ENCODE peak calls at places on chromosome 19, in eight cellular contexts. One of them, this sample, is unnamed.
A peak's percentile ranks its signal among the peaks of the same experiment; 100 is the strongest.

GRCh38 chr19:50646074-50646807 is 3.0 kb upstream of the C19orf81 start:
- DNase-seq in GM12865: no peak
- DNase-seq in neural progenitor cell: no peak
- DNase-seq in AG09309: peak; percentile 16
- DNase-seq in fibroblast of pulmonary artery: peak; percentile 84
- DNase-seq in WERI-Rb-1: no peak
- DNase-seq in mucosa of descending colon: no peak
- DNase-seq in Peyer's patch: no peak
- DNase-seq in this sample: no peak

GRCh38 chr19:51708811-51709210 is 15.0 kb downstream of the HAS1 start:
- DNase-seq in neural progenitor cell: no peak
- DNase-seq in GM12865: no peak
- DNase-seq in AG09309: no peak
- DNase-seq in fibroblast of pulmonary artery: no peak
- DNase-seq in mucosa of descending colon: no peak
- DNase-seq in Peyer's patch: no peak
- DNase-seq in WERI-Rb-1: no peak
- DNase-seq in this sample: no peak

GRCh38 chr19:47444388-47444821 is 25.1 kb upstream of the MEIS3 start:
- DNase-seq in GM12865: no peak
- DNase-seq in Peyer's patch: no peak
- DNase-seq in AG09309: no peak
- DNase-seq in fibroblast of pulmonary artery: no peak
- DNase-seq in WERI-Rb-1: no peak
- DNase-seq in neural progenitor cell: peak; percentile 80
- DNase-seq in mucosa of descending colon: no peak
- DNase-seq in this sample: no peak

GRCh38 chr19:38172001-38172400 is 52.0 kb downstream of the DPF1 start:
- DNase-seq in WERI-Rb-1: no peak
- DNase-seq in AG09309: no peak
- DNase-seq in neural progenitor cell: no peak
- DNase-seq in Peyer's patch: no peak
- DNase-seq in GM12865: no peak
- DNase-seq in fibroblast of pulmonary artery: no peak
- DNase-seq in mucosa of descending colon: no peak
- DNase-seq in this sample: no peak

GRCh38 chr19:32258167-32258566 is 87.2 kb upstream of the ZNF507 start:
- DNase-seq in GM12865: no peak
- DNase-seq in WERI-Rb-1: no peak
- DNase-seq in fibroblast of pulmonary artery: no peak
- DNase-seq in neural progenitor cell: no peak
- DNase-seq in mucosa of descending colon: no peak
- DNase-seq in AG09309: no peak
- DNase-seq in Peyer's patch: no peak
- DNase-seq in this sample: no peak

GRCh38 chr19:4582112-4582553 is 22.6 kb upstream of the SEMA6B start:
- DNase-seq in WERI-Rb-1: no peak
- DNase-seq in mucosa of descending colon: no peak
- DNase-seq in GM12865: no peak
- DNase-seq in fibroblast of pulmonary artery: no peak
- DNase-seq in Peyer's patch: no peak
- DNase-seq in AG09309: no peak
- DNase-seq in neural progenitor cell: no peak
- DNase-seq in this sample: no peak

GRCh38 chr19:18317998-18318800 is 4.7 kb downstream of the LSM4 start:
- DNase-seq in WERI-Rb-1: no peak
- DNase-seq in Peyer's patch: peak; percentile 45
- DNase-seq in GM12865: no peak
- DNase-seq in mucosa of descending colon: peak; percentile 59
- DNase-seq in AG09309: no peak
- DNase-seq in fibroblast of pulmonary artery: no peak
- DNase-seq in neural progenitor cell: no peak
- DNase-seq in this sample: no peak

GRCh38 chr19:58429745-58430144 is 10.2 kb downstream of the ZNF132 start:
- DNase-seq in Peyer's patch: no peak
- DNase-seq in AG09309: no peak
- DNase-seq in fibroblast of pulmonary artery: no peak
- DNase-seq in mucosa of descending colon: no peak
- DNase-seq in WERI-Rb-1: no peak
- DNase-seq in GM12865: no peak
- DNase-seq in neural progenitor cell: no peak
- DNase-seq in this sample: no peak

GRCh38 chr19:35696835-35697234 is 7.5 kb upstream of the ZBTB32 start:
- DNase-seq in AG09309: no peak
- DNase-seq in WERI-Rb-1: no peak
- DNase-seq in GM12865: peak; percentile 87
- DNase-seq in fibroblast of pulmonary artery: no peak
- DNase-seq in neural progenitor cell: no peak
- DNase-seq in Peyer's patch: no peak
- DNase-seq in mucosa of descending colon: no peak
- DNase-seq in this sample: no peak

GRCh38 chr19:48152552-48152951 is 17.6 kb downstream of the LIG1 start:
- DNase-seq in Peyer's patch: peak; percentile 47
- DNase-seq in neural progenitor cell: peak; percentile 61
- DNase-seq in WERI-Rb-1: peak; percentile 56
- DNase-seq in mucosa of descending colon: peak; percentile 80
- DNase-seq in GM12865: peak; percentile 67
- DNase-seq in AG09309: peak; percentile 14
- DNase-seq in fibroblast of pulmonary artery: peak; percentile 73
- DNase-seq in this sample: peak; percentile 80

GRCh38 chr19:39097299-39097698 is 13.1 kb downstream of the ACP7 start:
- DNase-seq in mucosa of descending colon: no peak
- DNase-seq in WERI-Rb-1: no peak
- DNase-seq in Peyer's patch: no peak
- DNase-seq in neural progenitor cell: no peak
- DNase-seq in fibroblast of pulmonary artery: no peak
- DNase-seq in GM12865: no peak
- DNase-seq in AG09309: no peak
- DNase-seq in this sample: no peak

GRCh38 chr19:1239420-1239795 is 1.6 kb upstream of the CBARP start:
- DNase-seq in AG09309: no peak
- DNase-seq in fibroblast of pulmonary artery: no peak
- DNase-seq in neural progenitor cell: peak; percentile 26
- DNase-seq in mucosa of descending colon: no peak
- DNase-seq in Peyer's patch: no peak
- DNase-seq in WERI-Rb-1: no peak
- DNase-seq in GM12865: no peak
- DNase-seq in this sample: no peak
- TF ChIP-seq CTCF in AG09309: no peak
- TF ChIP-seq CTCF in fibroblast of pulmonary artery: no peak
- TF ChIP-seq CTCF in neural progenitor cell: no peak
- TF ChIP-seq CTCF in mucosa of descending colon: no peak
- TF ChIP-seq CTCF in Peyer's patch: no peak
- TF ChIP-seq CTCF in WERI-Rb-1: no peak
- TF ChIP-seq CTCF in GM12865: no peak
- TF ChIP-seq CTCF in this sample: no peak

GRCh38 chr19:55473201-55473600 is 3.2 kb upstream of the ZNF628 start:
- DNase-seq in fibroblast of pulmonary artery: no peak
- DNase-seq in AG09309: no peak
- DNase-seq in Peyer's patch: no peak
- DNase-seq in mucosa of descending colon: no peak
- DNase-seq in GM12865: no peak
- DNase-seq in WERI-Rb-1: no peak
- DNase-seq in neural progenitor cell: peak; percentile 40
- DNase-seq in this sample: no peak
- H3K4me3 ChIP-seq in fibroblast of pulmonary artery: no peak overlapping the region
- H3K4me3 ChIP-seq in AG09309: no peak overlapping the region
- H3K4me3 ChIP-seq in Peyer's patch: no peak overlapping the region
- H3K4me3 ChIP-seq in mucosa of descending colon: no peak overlapping the region
- H3K4me3 ChIP-seq in GM12865: no peak overlapping the region
- H3K4me3 ChIP-seq in WERI-Rb-1: no peak overlapping the region
- H3K4me3 ChIP-seq in neural progenitor cell: no peak overlapping the region
- H3K4me3 ChIP-seq in this sample: no peak overlapping the region

DNA sequence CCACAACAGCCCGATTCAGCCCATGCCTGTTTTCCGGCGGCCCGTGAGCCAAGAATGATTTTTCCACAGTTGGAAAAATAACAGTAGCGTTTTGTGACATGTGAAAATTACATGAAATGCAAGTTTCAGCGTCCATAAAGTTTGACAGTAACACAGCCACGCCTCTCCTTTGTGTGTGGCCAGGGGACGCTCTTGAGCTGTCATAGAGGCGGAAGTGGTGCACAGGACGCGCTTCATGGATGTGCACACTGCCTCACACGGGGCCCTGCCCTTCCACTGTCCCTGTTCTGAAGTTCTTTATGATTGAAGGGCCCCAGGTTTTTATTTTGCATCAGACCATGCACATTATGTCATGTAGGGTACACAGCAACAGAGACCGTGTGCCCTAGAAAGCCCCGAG is 12.4 kb upstream of the ELAVL1 start:
- DNase-seq in AG09309: no peak
- DNase-seq in mucosa of descending colon: peak; percentile 69
- DNase-seq in fibroblast of pulmonary artery: no peak
- DNase-seq in GM12865: peak; percentile 79
- DNase-seq in neural progenitor cell: peak; percentile 52
- DNase-seq in WERI-Rb-1: peak; percentile 50
- DNase-seq in Peyer's patch: peak; percentile 56
- DNase-seq in this sample: no peak
- TF ChIP-seq CTCF in AG09309: no peak
- TF ChIP-seq CTCF in mucosa of descending colon: no peak
- TF ChIP-seq CTCF in fibroblast of pulmonary artery: no peak
- TF ChIP-seq CTCF in GM12865: peak; percentile 82
- TF ChIP-seq CTCF in neural progenitor cell: peak; percentile 57
- TF ChIP-seq CTCF in WERI-Rb-1: peak; percentile 83
- TF ChIP-seq CTCF in Peyer's patch: no peak
- TF ChIP-seq CTCF in this sample: peak; percentile 14

DNA sequence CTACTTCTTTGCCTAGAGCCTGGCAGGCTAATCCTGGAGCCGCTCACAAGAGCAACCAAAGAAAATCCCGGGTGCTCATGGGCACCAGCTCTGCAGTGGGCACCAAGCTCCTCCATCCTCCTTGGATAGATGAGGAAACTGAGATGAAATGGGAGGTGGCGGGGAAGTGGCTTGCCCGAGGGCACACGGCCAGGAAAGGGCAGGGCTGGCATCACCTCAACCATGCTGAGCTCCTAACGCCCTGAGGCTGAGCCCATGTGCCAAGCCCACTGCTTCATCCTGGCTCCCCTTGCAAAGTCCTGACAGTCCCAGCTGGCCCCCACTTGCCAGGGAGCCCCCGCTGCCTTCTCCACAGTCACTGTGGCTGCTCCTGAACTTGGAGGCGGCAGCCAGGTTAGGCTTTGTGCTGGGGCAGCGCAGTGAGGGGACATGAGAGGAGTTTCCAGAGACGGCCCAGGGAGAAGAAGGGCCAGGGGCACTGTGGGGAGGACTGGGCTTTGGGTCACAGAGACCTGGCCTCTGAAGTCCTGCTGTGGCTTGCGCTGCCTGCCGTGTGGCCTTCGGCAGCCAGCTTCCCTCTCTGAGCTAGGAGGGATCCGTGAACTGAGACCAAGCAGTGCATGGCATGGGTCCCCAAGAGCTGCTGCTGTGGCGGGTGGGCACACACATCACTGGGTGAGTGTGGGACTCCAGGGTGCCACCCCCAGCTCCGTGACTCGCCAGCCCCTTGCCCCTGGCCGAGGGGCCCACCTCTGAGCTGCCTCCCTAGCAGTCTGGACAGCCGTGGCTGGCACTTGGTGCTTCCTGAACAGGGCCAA is 17.5 kb downstream of the TMED1 start:
- DNase-seq in AG09309: no peak
- DNase-seq in mucosa of descending colon: no peak
- DNase-seq in fibroblast of pulmonary artery: no peak
- DNase-seq in Peyer's patch: no peak
- DNase-seq in GM12865: no peak
- DNase-seq in neural progenitor cell: no peak
- DNase-seq in WERI-Rb-1: no peak
- DNase-seq in this sample: no peak
- H3K4me3 ChIP-seq in AG09309: no peak overlapping the region
- H3K4me3 ChIP-seq in mucosa of descending colon: no peak overlapping the region
- H3K4me3 ChIP-seq in fibroblast of pulmonary artery: no peak overlapping the region
- H3K4me3 ChIP-seq in Peyer's patch: no peak overlapping the region
- H3K4me3 ChIP-seq in GM12865: no peak overlapping the region
- H3K4me3 ChIP-seq in neural progenitor cell: no peak overlapping the region
- H3K4me3 ChIP-seq in WERI-Rb-1: no peak overlapping the region
- H3K4me3 ChIP-seq in this sample: no peak overlapping the region

GRCh38 chr19:6820237-6820636 is 47.7 kb downstream of the VAV1 start:
- DNase-seq in WERI-Rb-1: no peak
- DNase-seq in GM12865: no peak
- DNase-seq in Peyer's patch: no peak
- DNase-seq in fibroblast of pulmonary artery: no peak
- DNase-seq in AG09309: no peak
- DNase-seq in mucosa of descending colon: no peak
- DNase-seq in neural progenitor cell: no peak
- DNase-seq in this sample: no peak
- TF ChIP-seq CTCF in WERI-Rb-1: no peak
- TF ChIP-seq CTCF in GM12865: no peak
- TF ChIP-seq CTCF in Peyer's patch: no peak
- TF ChIP-seq CTCF in fibroblast of pulmonary artery: no peak
- TF ChIP-seq CTCF in AG09309: no peak
- TF ChIP-seq CTCF in mucosa of descending colon: no peak
- TF ChIP-seq CTCF in neural progenitor cell: no peak
- TF ChIP-seq CTCF in this sample: no peak

GRCh38 chr19:53555352-53555751 is 17.4 kb downstream of the ZNF331 start:
- DNase-seq in AG09309: no peak
- DNase-seq in WERI-Rb-1: no peak
- DNase-seq in mucosa of descending colon: no peak
- DNase-seq in fibroblast of pulmonary artery: no peak
- DNase-seq in Peyer's patch: no peak
- DNase-seq in neural progenitor cell: no peak
- DNase-seq in GM12865: no peak
- DNase-seq in this sample: no peak
- H3K4me3 ChIP-seq in AG09309: peak overlapping the region; percentile 72
- H3K4me3 ChIP-seq in WERI-Rb-1: no peak overlapping the region
- H3K4me3 ChIP-seq in mucosa of descending colon: no peak overlapping the region
- H3K4me3 ChIP-seq in fibroblast of pulmonary artery: peak overlapping the region; percentile 63
- H3K4me3 ChIP-seq in Peyer's patch: peak overlapping the region; percentile 67
- H3K4me3 ChIP-seq in neural progenitor cell: no peak overlapping the region
- H3K4me3 ChIP-seq in GM12865: no peak overlapping the region
- H3K4me3 ChIP-seq in this sample: no peak overlapping the region

DNA sequence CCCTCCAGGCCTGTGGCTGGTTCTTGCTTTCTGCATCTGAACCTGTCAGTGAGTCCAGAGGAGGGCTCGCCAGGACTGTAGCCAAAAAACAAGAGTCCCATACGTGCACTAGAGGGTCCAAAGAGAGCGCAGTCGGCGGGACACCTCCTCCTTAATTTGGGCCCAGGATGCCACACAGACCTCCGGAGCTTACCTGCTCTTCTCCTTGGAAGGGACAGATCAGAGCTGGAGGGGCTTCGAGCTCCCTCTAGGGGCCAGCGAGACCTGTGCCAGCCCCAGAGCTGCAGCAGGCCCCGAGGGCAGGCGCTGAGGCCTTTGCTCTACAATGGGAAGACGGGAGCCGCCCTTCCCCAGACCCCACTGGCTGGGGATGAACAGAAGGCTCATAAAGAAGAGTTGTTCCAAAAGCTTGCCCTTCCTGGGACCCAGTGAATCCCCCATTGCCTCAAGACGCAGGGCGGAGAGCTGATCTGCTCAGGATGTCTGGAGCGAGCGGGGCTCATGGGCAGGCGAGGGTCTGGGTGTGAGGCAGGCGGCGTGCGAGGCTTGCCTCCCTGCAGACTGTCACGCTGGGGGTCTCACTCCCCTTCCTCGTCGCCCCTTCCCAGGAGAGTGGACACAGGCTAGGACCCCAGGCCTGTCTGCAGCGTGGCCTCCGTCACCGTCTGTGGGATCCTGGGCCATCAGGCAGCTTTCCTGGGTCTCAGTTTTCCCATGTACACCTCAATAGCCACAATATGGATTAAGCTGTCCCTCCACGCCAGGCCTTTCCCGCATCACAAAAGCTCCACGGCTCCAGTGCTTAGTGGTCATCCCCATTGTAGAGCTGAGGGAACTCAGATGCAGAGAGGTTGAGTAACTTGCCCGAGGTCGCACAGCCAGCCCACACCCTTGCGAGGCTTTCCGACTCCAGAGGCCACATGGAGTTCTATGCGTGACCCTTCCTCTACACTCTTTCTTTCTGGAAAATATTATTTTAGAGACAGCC is 46.9 kb upstream of the VSTM2B start:
- DNase-seq in GM12865: peak; percentile 35
- DNase-seq in neural progenitor cell: peak; percentile 85
- DNase-seq in fibroblast of pulmonary artery: no peak
- DNase-seq in WERI-Rb-1: peak; percentile 45
- DNase-seq in Peyer's patch: no peak
- DNase-seq in mucosa of descending colon: no peak
- DNase-seq in AG09309: no peak
- DNase-seq in this sample: no peak
- TF ChIP-seq CTCF in GM12865: peak; percentile 53
- TF ChIP-seq CTCF in neural progenitor cell: peak; percentile 85
- TF ChIP-seq CTCF in fibroblast of pulmonary artery: no peak
- TF ChIP-seq CTCF in WERI-Rb-1: peak; percentile 86
- TF ChIP-seq CTCF in Peyer's patch: no peak
- TF ChIP-seq CTCF in mucosa of descending colon: no peak
- TF ChIP-seq CTCF in AG09309: peak; percentile 48
- TF ChIP-seq CTCF in this sample: no peak

This sample was measured in retinal pigment epithelial cell.